ENCODE peak calls at places on chromosome 22, in nine cellular contexts. One of them, this sample, is unnamed.

GRCh38 chr22:37742374-37743092 is 45.7 kb downstream of the TRIOBP start:
- DNase-seq in endodermal cell: no peak
- DNase-seq in CD4-positive, alpha-beta T cell: no peak
- DNase-seq in Calu3: peak; percentile 71
- DNase-seq in mesothelial cell of epicardium: no peak
- DNase-seq in ovary: peak; percentile 52
- DNase-seq in AG04450: peak; percentile 73
- DNase-seq in HFF-Myc: no peak
- DNase-seq in astrocyte: peak; percentile 86
- DNase-seq in this sample: no peak

GRCh38 chr22:45630436-45630835 is 41.2 kb upstream of the ATXN10 start:
- DNase-seq in HFF-Myc: no peak
- DNase-seq in astrocyte: no peak
- DNase-seq in mesothelial cell of epicardium: no peak
- DNase-seq in Calu3: no peak
- DNase-seq in CD4-positive, alpha-beta T cell: no peak
- DNase-seq in endodermal cell: no peak
- DNase-seq in AG04450: no peak
- DNase-seq in ovary: no peak
- DNase-seq in this sample: no peak

GRCh38 chr22:42721045-42721434 is 370 bp upstream of the A4GALT start:
- DNase-seq in mesothelial cell of epicardium: no peak
- DNase-seq in AG04450: no peak
- DNase-seq in ovary: no peak
- DNase-seq in CD4-positive, alpha-beta T cell: no peak
- DNase-seq in Calu3: no peak
- DNase-seq in HFF-Myc: no peak
- DNase-seq in endodermal cell: no peak
- DNase-seq in astrocyte: no peak
- DNase-seq in this sample: no peak

GRCh38 chr22:35467788-35468187 is 67.8 kb downstream of the MCM5 start:
- DNase-seq in AG04450: no peak
- DNase-seq in astrocyte: peak; percentile 19
- DNase-seq in ovary: peak; percentile 80
- DNase-seq in endodermal cell: peak; percentile 74
- DNase-seq in Calu3: no peak
- DNase-seq in CD4-positive, alpha-beta T cell: no peak
- DNase-seq in HFF-Myc: no peak
- DNase-seq in mesothelial cell of epicardium: no peak
- DNase-seq in this sample: no peak

GRCh38 chr22:35174398-35174797 is 82.9 kb upstream of the HMGXB4 start:
- DNase-seq in CD4-positive, alpha-beta T cell: no peak
- DNase-seq in astrocyte: no peak
- DNase-seq in Calu3: no peak
- DNase-seq in ovary: no peak
- DNase-seq in mesothelial cell of epicardium: no peak
- DNase-seq in AG04450: no peak
- DNase-seq in endodermal cell: no peak
- DNase-seq in HFF-Myc: no peak
- DNase-seq in this sample: no peak

GRCh38 chr22:27880778-27881394 is 38.2 kb downstream of the PITPNB start:
- DNase-seq in mesothelial cell of epicardium: no peak
- DNase-seq in CD4-positive, alpha-beta T cell: no peak
- DNase-seq in HFF-Myc: peak; percentile 73
- DNase-seq in Calu3: peak; percentile 46
- DNase-seq in AG04450: peak; percentile 72
- DNase-seq in ovary: no peak
- DNase-seq in endodermal cell: no peak
- DNase-seq in astrocyte: peak; percentile 59
- DNase-seq in this sample: no peak

GRCh38 chr22:27798526-27799333 is 2.8 kb downstream of the MN1 start:
- DNase-seq in CD4-positive, alpha-beta T cell: no peak
- DNase-seq in mesothelial cell of epicardium: peak; percentile 48
- DNase-seq in ovary: no peak
- DNase-seq in Calu3: no peak
- DNase-seq in endodermal cell: peak; percentile 83
- DNase-seq in HFF-Myc: no peak
- DNase-seq in AG04450: no peak
- DNase-seq in astrocyte: no peak
- DNase-seq in this sample: no peak

GRCh38 chr22:45484742-45485141 is 17.9 kb upstream of the FBLN1 start:
- DNase-seq in HFF-Myc: no peak
- DNase-seq in CD4-positive, alpha-beta T cell: no peak
- DNase-seq in mesothelial cell of epicardium: no peak
- DNase-seq in astrocyte: no peak
- DNase-seq in Calu3: no peak
- DNase-seq in endodermal cell: no peak
- DNase-seq in ovary: no peak
- DNase-seq in AG04450: no peak
- DNase-seq in this sample: no peak

GRCh38 chr22:17754233-17754925 is 19.9 kb downstream of the BID start:
- DNase-seq in CD4-positive, alpha-beta T cell: peak; percentile 35
- DNase-seq in AG04450: no peak
- DNase-seq in Calu3: peak; percentile 25
- DNase-seq in ovary: no peak
- DNase-seq in HFF-Myc: no peak
- DNase-seq in astrocyte: no peak
- DNase-seq in endodermal cell: peak; percentile 73
- DNase-seq in mesothelial cell of epicardium: no peak
- DNase-seq in this sample: no peak
- TF ChIP-seq CTCF in CD4-positive, alpha-beta T cell: peak; percentile 34
- TF ChIP-seq CTCF in AG04450: peak; percentile 5
- TF ChIP-seq CTCF in Calu3: peak; percentile 36
- TF ChIP-seq CTCF in ovary: no peak
- TF ChIP-seq CTCF in HFF-Myc: peak; percentile 22
- TF ChIP-seq CTCF in astrocyte: no peak
- TF ChIP-seq CTCF in endodermal cell: peak; percentile 71
- TF ChIP-seq CTCF in mesothelial cell of epicardium: no peak
- TF ChIP-seq CTCF in this sample: peak; percentile 52

GRCh38 chr22:49166746-49167145 is 660.9 kb downstream of the BRD1 start:
- DNase-seq in HFF-Myc: no peak
- DNase-seq in ovary: no peak
- DNase-seq in CD4-positive, alpha-beta T cell: no peak
- DNase-seq in endodermal cell: no peak
- DNase-seq in astrocyte: no peak
- DNase-seq in Calu3: no peak
- DNase-seq in AG04450: no peak
- DNase-seq in mesothelial cell of epicardium: no peak
- DNase-seq in this sample: no peak

GRCh38 chr22:49166211-49166610 is 661.5 kb downstream of the BRD1 start:
- DNase-seq in CD4-positive, alpha-beta T cell: no peak
- DNase-seq in astrocyte: no peak
- DNase-seq in AG04450: no peak
- DNase-seq in ovary: no peak
- DNase-seq in HFF-Myc: no peak
- DNase-seq in endodermal cell: no peak
- DNase-seq in mesothelial cell of epicardium: no peak
- DNase-seq in Calu3: no peak
- DNase-seq in this sample: no peak

GRCh38 chr22:49168219-49168813 is 659.4 kb downstream of the BRD1 start:
- DNase-seq in CD4-positive, alpha-beta T cell: no peak
- DNase-seq in Calu3: no peak
- DNase-seq in astrocyte: no peak
- DNase-seq in mesothelial cell of epicardium: no peak
- DNase-seq in endodermal cell: no peak
- DNase-seq in ovary: no peak
- DNase-seq in HFF-Myc: no peak
- DNase-seq in AG04450: no peak
- DNase-seq in this sample: no peak

GRCh38 chr22:49169074-49169744 is 658.5 kb downstream of the BRD1 start:
- DNase-seq in mesothelial cell of epicardium: no peak
- DNase-seq in Calu3: no peak
- DNase-seq in HFF-Myc: no peak
- DNase-seq in CD4-positive, alpha-beta T cell: no peak
- DNase-seq in endodermal cell: no peak
- DNase-seq in AG04450: no peak
- DNase-seq in ovary: no peak
- DNase-seq in astrocyte: no peak
- DNase-seq in this sample: no peak

DNA sequence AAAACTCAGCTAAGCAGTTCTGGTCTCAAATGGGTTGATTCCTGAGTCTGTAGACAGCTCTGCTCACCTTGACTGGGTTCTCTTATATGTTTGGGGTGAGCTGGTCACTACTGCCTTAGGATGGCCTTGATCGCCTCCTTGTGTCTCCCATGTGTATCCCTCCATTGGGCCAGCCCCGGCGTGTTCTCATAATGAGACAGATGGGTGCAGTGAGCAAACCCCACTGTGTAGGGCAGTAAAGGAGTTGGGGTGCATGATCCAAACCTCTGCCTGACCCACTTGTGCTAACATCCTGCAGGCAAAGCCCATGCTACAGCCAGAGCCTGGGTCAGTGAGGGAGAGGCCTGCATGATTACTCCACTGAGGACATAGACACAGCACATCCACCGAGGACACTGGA is 657.6 kb downstream of the BRD1 start:
- DNase-seq in mesothelial cell of epicardium: no peak
- DNase-seq in ovary: no peak
- DNase-seq in Calu3: no peak
- DNase-seq in endodermal cell: peak; percentile 71
- DNase-seq in HFF-Myc: no peak
- DNase-seq in astrocyte: no peak
- DNase-seq in AG04450: no peak
- DNase-seq in CD4-positive, alpha-beta T cell: no peak
- DNase-seq in this sample: no peak
- TF ChIP-seq CTCF in mesothelial cell of epicardium: no peak
- TF ChIP-seq CTCF in ovary: no peak
- TF ChIP-seq CTCF in Calu3: no peak
- TF ChIP-seq CTCF in endodermal cell: peak; percentile 67
- TF ChIP-seq CTCF in HFF-Myc: no peak
- TF ChIP-seq CTCF in astrocyte: no peak
- TF ChIP-seq CTCF in AG04450: no peak
- TF ChIP-seq CTCF in CD4-positive, alpha-beta T cell: no peak
- TF ChIP-seq CTCF in this sample: no peak

GRCh38 chr22:26328221-26328620 is 100.8 kb upstream of the ASPHD2 start:
- DNase-seq in HFF-Myc: no peak
- DNase-seq in AG04450: no peak
- DNase-seq in ovary: no peak
- DNase-seq in endodermal cell: no peak
- DNase-seq in astrocyte: no peak
- DNase-seq in CD4-positive, alpha-beta T cell: no peak
- DNase-seq in Calu3: no peak
- DNase-seq in mesothelial cell of epicardium: no peak
- DNase-seq in this sample: no peak

GRCh38 chr22:26334232-26334631 is 94.8 kb upstream of the ASPHD2 start:
- DNase-seq in ovary: no peak
- DNase-seq in Calu3: no peak
- DNase-seq in CD4-positive, alpha-beta T cell: no peak
- DNase-seq in AG04450: no peak
- DNase-seq in endodermal cell: no peak
- DNase-seq in mesothelial cell of epicardium: no peak
- DNase-seq in HFF-Myc: no peak
- DNase-seq in astrocyte: no peak
- DNase-seq in this sample: no peak

GRCh38 chr22:26333088-26333800 is 95.8 kb upstream of the ASPHD2 start:
- DNase-seq in HFF-Myc: no peak
- DNase-seq in AG04450: no peak
- DNase-seq in CD4-positive, alpha-beta T cell: no peak
- DNase-seq in astrocyte: no peak
- DNase-seq in ovary: no peak
- DNase-seq in Calu3: no peak
- DNase-seq in mesothelial cell of epicardium: no peak
- DNase-seq in endodermal cell: no peak
- DNase-seq in this sample: no peak

GRCh38 chr22:26327306-26327705 is 101.8 kb upstream of the ASPHD2 start:
- DNase-seq in HFF-Myc: no peak
- DNase-seq in mesothelial cell of epicardium: no peak
- DNase-seq in astrocyte: no peak
- DNase-seq in CD4-positive, alpha-beta T cell: no peak
- DNase-seq in AG04450: no peak
- DNase-seq in Calu3: no peak
- DNase-seq in ovary: no peak
- DNase-seq in endodermal cell: no peak
- DNase-seq in this sample: no peak

DNA sequence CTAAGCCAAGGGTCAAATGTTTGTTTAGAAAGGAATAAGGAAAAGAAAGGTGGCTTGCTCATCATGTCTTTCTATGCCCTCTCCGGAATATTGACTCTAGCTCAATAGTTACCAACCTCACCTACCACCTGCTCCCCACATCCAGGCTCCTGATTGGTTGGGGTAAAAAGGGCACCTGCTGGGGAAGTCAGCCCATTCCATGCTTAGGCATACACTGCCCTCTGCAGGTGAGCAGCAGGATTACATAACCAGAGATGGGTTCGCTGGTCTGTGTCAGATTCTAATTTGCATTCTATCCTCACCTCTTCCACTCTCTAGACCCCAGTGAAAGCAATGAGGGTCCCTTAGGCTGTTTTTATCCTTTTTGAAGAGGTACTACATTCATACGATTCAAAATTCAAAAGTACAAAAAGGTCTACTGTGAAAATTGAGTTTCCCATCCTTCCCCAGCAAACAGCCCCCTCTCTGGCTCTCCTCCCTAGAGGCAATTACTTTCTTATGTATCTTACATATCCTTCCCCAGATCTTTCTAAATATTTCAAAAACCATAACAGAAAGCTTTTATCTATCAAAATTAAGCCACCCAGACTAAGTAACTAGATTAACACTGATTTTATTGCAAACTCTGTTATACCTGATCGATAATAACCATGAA is 98.0 kb upstream of the ASPHD2 start:
- DNase-seq in astrocyte: no peak
- DNase-seq in AG04450: no peak
- DNase-seq in endodermal cell: peak; percentile 93
- DNase-seq in HFF-Myc: peak; percentile 25
- DNase-seq in Calu3: peak; percentile 81
- DNase-seq in mesothelial cell of epicardium: peak; percentile 68
- DNase-seq in CD4-positive, alpha-beta T cell: peak; percentile 40
- DNase-seq in ovary: no peak
- DNase-seq in this sample: peak; percentile 75
- TF ChIP-seq CTCF in astrocyte: peak; percentile 90
- TF ChIP-seq CTCF in AG04450: peak; percentile 85
- TF ChIP-seq CTCF in endodermal cell: peak; percentile 96
- TF ChIP-seq CTCF in HFF-Myc: peak; percentile 94
- TF ChIP-seq CTCF in Calu3: peak; percentile 91
- TF ChIP-seq CTCF in mesothelial cell of epicardium: peak; percentile 90
- TF ChIP-seq CTCF in CD4-positive, alpha-beta T cell: peak; percentile 89
- TF ChIP-seq CTCF in ovary: no peak
- TF ChIP-seq CTCF in this sample: peak; percentile 80

DNA sequence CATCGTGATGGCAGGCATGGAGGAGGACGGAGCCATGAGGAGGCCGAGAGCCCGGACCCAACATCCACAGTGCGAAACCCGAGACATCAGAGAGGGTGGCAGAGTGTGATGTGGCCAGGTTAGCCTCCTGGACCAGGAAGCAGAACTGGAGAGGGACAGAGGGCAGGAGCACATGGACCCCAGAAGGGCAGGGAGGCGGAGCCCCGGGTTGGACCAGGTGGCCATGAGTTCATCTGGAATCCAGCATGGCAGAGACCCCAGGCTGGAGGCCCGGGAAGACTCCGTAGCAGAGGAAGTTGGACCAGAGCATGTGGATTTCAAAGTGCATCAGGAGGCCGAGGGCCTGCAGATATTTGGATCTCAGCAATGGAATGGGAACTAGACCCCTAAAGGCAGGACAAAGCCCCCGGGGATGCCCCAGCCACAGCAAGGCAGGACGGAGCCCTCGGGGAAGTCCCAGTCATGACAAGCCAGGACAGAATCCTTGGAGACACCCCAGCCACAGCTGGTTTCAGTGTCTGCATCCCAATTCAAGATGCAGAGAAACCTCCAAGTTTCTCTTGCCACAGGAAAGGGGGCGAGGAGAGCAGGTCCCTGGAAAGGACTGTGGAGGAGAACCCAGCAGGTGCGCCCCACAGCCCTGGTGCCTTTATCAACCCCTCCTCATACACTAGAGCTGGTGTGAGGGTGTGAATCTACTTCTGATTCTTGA is 1393.4 kb downstream of the BRD1 start:
- DNase-seq in mesothelial cell of epicardium: no peak
- DNase-seq in Calu3: no peak
- DNase-seq in astrocyte: no peak
- DNase-seq in endodermal cell: no peak
- DNase-seq in AG04450: no peak
- DNase-seq in HFF-Myc: no peak
- DNase-seq in ovary: no peak
- DNase-seq in CD4-positive, alpha-beta T cell: no peak
- DNase-seq in this sample: no peak
- TF ChIP-seq CTCF in mesothelial cell of epicardium: no peak
- TF ChIP-seq CTCF in Calu3: no peak
- TF ChIP-seq CTCF in astrocyte: no peak
- TF ChIP-seq CTCF in endodermal cell: no peak
- TF ChIP-seq CTCF in AG04450: no peak
- TF ChIP-seq CTCF in HFF-Myc: no peak
- TF ChIP-seq CTCF in ovary: no peak
- TF ChIP-seq CTCF in CD4-positive, alpha-beta T cell: no peak
- TF ChIP-seq CTCF in this sample: no peak